ENCODE peak calls at places on chromosomes 3 and 15, in six cellular contexts. Z is cardiac fibroblast; G is stimulated activated CD4-positive, alpha-beta T cell treated with anti-CD3 and anti-CD28 coated beads, Interleukin-15, amount 100 ng/mL, for 48 hours; A is lower leg skin; O is GM20000; E is C1 segment of cervical spinal cord. W is an unnamed sample.

GRCh38 chr3:48595526-48596121 is 495 bp upstream of the COL7A1 start:
- DNase-seq in Z (peak; percentile 97), G (no peak), A (peak; percentile 91), O (no peak), E (no peak), W (peak; percentile 64)

GRCh38 chr3:9762871-9763270 is 6.9 kb downstream of the CAMK1 start:
- DNase-seq in Z (no peak), G (no peak), A (no peak), O (no peak), E (no peak), W (no peak)

GRCh38 chr15:69631005-69631404 is 178.4 kb downstream of the RPLP1 start:
- DNase-seq in Z (no peak), G (no peak), A (peak; percentile 36), O (no peak), E (no peak), W (no peak)

GRCh38 chr3:49790626-49791411 is 4.5 kb upstream of the IP6K1 start:
- DNase-seq in Z (no peak), G (no peak), A (no peak), O (no peak), E (no peak), W (no peak)

GRCh38 chr15:39266882-39267281 is 314.0 kb upstream of the THBS1 start:
- DNase-seq in Z (no peak), G (no peak), A (no peak), O (no peak), E (no peak), W (peak; percentile 19)

GRCh38 chr3:71258526-71258925 is 325.0 kb downstream of the FOXP1 start:
- DNase-seq in Z (peak; percentile 44), G (no peak), A (no peak), O (no peak), E (no peak), W (peak; percentile 73)

GRCh38 chr15:71096676-71097075 is 18.6 kb upstream of the THSD4 start:
- DNase-seq in Z (no peak), G (no peak), A (no peak), O (no peak), E (no peak), W (no peak)

GRCh38 chr15:59738676-59739075 is 49.6 kb upstream of the BNIP2 start:
- DNase-seq in Z (no peak), G (no peak), A (no peak), O (no peak), E (no peak), W (no peak)

GRCh38 chr15:101314301-101314700 is 19.3 kb upstream of the SNRPA1 start:
- DNase-seq in Z (no peak), G (no peak), A (peak; percentile 61), O (no peak), E (no peak), W (no peak)

GRCh38 chr3:128133273-128133883 is 9.8 kb upstream of the RUVBL1 start:
- DNase-seq in Z (peak; percentile 74), G (no peak), A (no peak), O (no peak), E (no peak), W (peak; percentile 63)

GRCh38 chr3:194379651-194380050 is 10.1 kb upstream of the LRRC15 start:
- DNase-seq in Z (no peak), G (no peak), A (no peak), O (no peak), E (no peak), W (no peak)

GRCh38 chr3:98705212-98705611 is 57.9 kb upstream of the ST3GAL6 start:
- DNase-seq in Z (peak; percentile 41), G (no peak), A (no peak), O (no peak), E (no peak), W (no peak)

GRCh38 chr3:194369522-194370279 is at the start of gene LRRC15:
- DNase-seq in Z (peak; percentile 40), G (no peak), A (no peak), O (no peak), E (no peak), W (peak; percentile 60)

GRCh38 chr3:140008693-140008980 is 73.7 kb downstream of the CLSTN2 start:
- DNase-seq in Z (no peak), G (no peak), A (no peak), O (no peak), E (no peak), W (no peak)

GRCh38 chr3:78026429-78026828 is 986.5 kb downstream of the ROBO2 start:
- DNase-seq in Z (no peak), G (no peak), A (no peak), O (no peak), E (no peak), W (no peak)

GRCh38 chr15:57772223-57772957 is 65.9 kb downstream of the POLR2M start:
- DNase-seq in Z (peak; percentile 80), G (no peak), A (no peak), O (no peak), E (no peak), W (no peak)

GRCh38 chr3:50204804-50205718 is at the start of gene SLC38A3:
- DNase-seq in Z (no peak), G (no peak), A (no peak), O (no peak), E (peak; percentile 44), W (no peak)

GRCh38 chr3:98151241-98151640 is 4.0 kb downstream of the OR5H14 start:
- DNase-seq in Z (peak; percentile 18), G (no peak), A (no peak), O (no peak), E (no peak), W (no peak)

GRCh38 chr3:17039579-17039978 is 154.8 kb downstream of the PLCL2 start:
- DNase-seq in Z (peak; percentile 97), G (no peak), A (no peak), O (no peak), E (no peak), W (no peak)

GRCh38 chr3:13168391-13168790 is 95.2 kb upstream of the IQSEC1 start:
- DNase-seq in Z (no peak), G (no peak), A (no peak), O (no peak), E (no peak), W (no peak)

GRCh38 chr3:55416381-55416821 is 70.7 kb downstream of the WNT5A start:
- DNase-seq in Z (peak; percentile 81), G (no peak), A (no peak), O (no peak), E (no peak), W (peak; percentile 32)

GRCh38 chr3:11423868-11424267 is 151.7 kb downstream of the ATG7 start:
- DNase-seq in Z (no peak), G (no peak), A (no peak), O (no peak), E (no peak), W (no peak)

GRCh38 chr3:191373327-191373726 is 43.0 kb upstream of the UTS2B start:
- DNase-seq in Z (peak; percentile 64), G (no peak), A (no peak), O (no peak), E (no peak), W (no peak)

GRCh38 chr15:75043509-75044257 is 20.3 kb downstream of the PPCDC start:
- DNase-seq in Z (peak; percentile 100), G (no peak), A (peak; percentile 98), O (peak; percentile 62), E (peak; percentile 75), W (peak; percentile 18)

GRCh38 chr3:73503781-73504180 is 121.0 kb downstream of the PDZRN3 start:
- DNase-seq in Z (no peak), G (no peak), A (no peak), O (peak; percentile 26), E (no peak), W (no peak)